ENCODE peak calls at places on chromosome 1, in six cellular contexts. Q, I, Z, O, E and L are unnamed samples.

GRCh38 chr1:91700771-91701493 is 185.0 kb downstream of the TGFBR3 start:
- DNase-seq in I (peak), E (no peak), Z (no peak), Q (no peak), O (no peak), L (no peak)

GRCh38 chr1:168465942-168466702 is 77.7 kb downstream of the XCL2 start:
- DNase-seq in E (peak), O (peak), Q (peak), I (peak), Z (no peak), L (no peak)

GRCh38 chr1:179550753-179551682 is 24.7 kb downstream of the NPHS2 start:
- DNase-seq in E (no peak), Q (no peak), O (peak), Z (no peak), I (peak), L (no peak)

GRCh38 chr1:35808376-35809155 is 750 bp downstream of the AGO4 start:
- DNase-seq in I (peak), Q (peak), Z (no peak), O (peak), E (peak), L (no peak)

GRCh38 chr1:185733818-185734709 is at the start of gene HMCN1:
- DNase-seq in Q (no peak), I (peak), O (peak), E (peak), Z (peak), L (no peak)

GRCh38 chr1:4375812-4376211 is 278.6 kb upstream of the AJAP1 start:
- DNase-seq in E (no peak), I (peak), O (peak), Q (no peak), Z (no peak), L (no peak)

GRCh38 chr1:3733603-3734591 is 18.4 kb upstream of the CCDC27 start:
- DNase-seq in E (no peak), Z (no peak), O (no peak), Q (no peak), I (no peak), L (no peak)

GRCh38 chr1:85623061-85623471 is 42.5 kb downstream of the CCN1 start:
- DNase-seq in E (no peak), O (peak), I (peak), Z (no peak), Q (peak), L (no peak)

GRCh38 chr1:226108935-226109828 is 46.7 kb downstream of the H3-3A start:
- DNase-seq in Z (no peak), O (no peak), E (no peak), I (peak), Q (no peak), L (no peak)